ENCODE peak calls at places on chromosomes 12 and 14, in four cellular contexts. One of them, this sample, is unnamed.

GRCh38 chr12:2924019-2924418 is 33.3 kb downstream of the TULP3 start:
- DNase-seq in GM06990: no peak
- DNase-seq in epithelial cell of esophagus: peak; percentile 21
- DNase-seq in lower leg skin: no peak
- DNase-seq in this sample: no peak

GRCh38 chr12:104736307-104736706 is 221.8 kb downstream of the SLC41A2 start:
- DNase-seq in GM06990: no peak
- DNase-seq in lower leg skin: no peak
- DNase-seq in epithelial cell of esophagus: no peak
- DNase-seq in this sample: peak; percentile 63

GRCh38 chr14:33805593-33805992 is 145.3 kb downstream of the EGLN3 start:
- DNase-seq in epithelial cell of esophagus: no peak
- DNase-seq in lower leg skin: no peak
- DNase-seq in GM06990: no peak
- DNase-seq in this sample: no peak

GRCh38 chr12:67509987-67510386 is 138.6 kb upstream of the DYRK2 start:
- DNase-seq in epithelial cell of esophagus: no peak
- DNase-seq in GM06990: no peak
- DNase-seq in lower leg skin: no peak
- DNase-seq in this sample: no peak

GRCh38 chr14:48690349-48690748 is 895.8 kb downstream of the RPS29 start:
- DNase-seq in epithelial cell of esophagus: peak; percentile 1
- DNase-seq in GM06990: no peak
- DNase-seq in lower leg skin: no peak
- DNase-seq in this sample: no peak

GRCh38 chr12:42421844-42422779 is 96.1 kb downstream of the PPHLN1 start:
- DNase-seq in lower leg skin: no peak
- DNase-seq in GM06990: peak; percentile 39
- DNase-seq in epithelial cell of esophagus: no peak
- DNase-seq in this sample: peak; percentile 8

GRCh38 chr12:1859643-1860042 is 39.3 kb downstream of the LRTM2 start:
- DNase-seq in GM06990: no peak
- DNase-seq in lower leg skin: no peak
- DNase-seq in epithelial cell of esophagus: no peak
- DNase-seq in this sample: no peak

GRCh38 chr12:67364228-67364627 is 95.1 kb downstream of the CAND1 start:
- DNase-seq in epithelial cell of esophagus: no peak
- DNase-seq in GM06990: no peak
- DNase-seq in lower leg skin: no peak
- DNase-seq in this sample: no peak

GRCh38 chr12:63804746-63805145 is 25.0 kb downstream of the RXYLT1 start:
- DNase-seq in lower leg skin: no peak
- DNase-seq in GM06990: no peak
- DNase-seq in epithelial cell of esophagus: no peak
- DNase-seq in this sample: no peak

GRCh38 chr14:68561531-68562007 is 231.3 kb downstream of the ZFP36L1 start:
- DNase-seq in lower leg skin: no peak
- DNase-seq in epithelial cell of esophagus: no peak
- DNase-seq in GM06990: no peak
- DNase-seq in this sample: no peak

GRCh38 chr12:50201987-50202521 is 34.9 kb upstream of the CERS5 start:
- DNase-seq in GM06990: no peak
- DNase-seq in epithelial cell of esophagus: peak; percentile 83
- DNase-seq in lower leg skin: no peak
- DNase-seq in this sample: peak; percentile 95

GRCh38 chr12:114735011-114735410 is 51.0 kb upstream of the TBX3 start:
- DNase-seq in epithelial cell of esophagus: no peak
- DNase-seq in lower leg skin: no peak
- DNase-seq in GM06990: no peak
- DNase-seq in this sample: no peak

GRCh38 chr12:132070298-132070697 is 73.8 kb downstream of the DDX51 start:
- DNase-seq in lower leg skin: no peak
- DNase-seq in GM06990: no peak
- DNase-seq in epithelial cell of esophagus: no peak
- DNase-seq in this sample: no peak

GRCh38 chr14:88518592-88519512 is 36.0 kb downstream of the PTPN21 start:
- DNase-seq in epithelial cell of esophagus: peak; percentile 43
- DNase-seq in GM06990: no peak
- DNase-seq in lower leg skin: no peak
- DNase-seq in this sample: peak; percentile 26

GRCh38 chr12:40439771-40440492 is 215.1 kb downstream of the LRRK2 start:
- DNase-seq in GM06990: no peak
- DNase-seq in lower leg skin: no peak
- DNase-seq in epithelial cell of esophagus: peak; percentile 47
- DNase-seq in this sample: no peak

GRCh38 chr12:127060310-127060847 is 1206.6 kb upstream of the TMEM132C start:
- DNase-seq in epithelial cell of esophagus: no peak
- DNase-seq in lower leg skin: no peak
- DNase-seq in GM06990: no peak
- DNase-seq in this sample: no peak

GRCh38 chr14:104588066-104588857 is 8.7 kb downstream of the C14orf180 start:
- DNase-seq in epithelial cell of esophagus: no peak
- DNase-seq in lower leg skin: no peak
- DNase-seq in GM06990: no peak
- DNase-seq in this sample: no peak

GRCh38 chr12:64083285-64084210 is 138.5 kb downstream of the KICS2 start:
- DNase-seq in lower leg skin: peak; percentile 87
- DNase-seq in GM06990: no peak
- DNase-seq in epithelial cell of esophagus: peak; percentile 65
- DNase-seq in this sample: peak; percentile 68

GRCh38 chr12:131684015-131684725 is 26.7 kb upstream of the SFSWAP start:
- DNase-seq in lower leg skin: no peak
- DNase-seq in epithelial cell of esophagus: no peak
- DNase-seq in GM06990: no peak
- DNase-seq in this sample: no peak

GRCh38 chr12:98514984-98515367 is 414 bp upstream of the TMPO start:
- DNase-seq in lower leg skin: no peak
- DNase-seq in epithelial cell of esophagus: no peak
- DNase-seq in GM06990: no peak
- DNase-seq in this sample: no peak

GRCh38 chr12:130826151-130826801 is 12.8 kb downstream of the STX2 start:
- DNase-seq in lower leg skin: no peak
- DNase-seq in GM06990: no peak
- DNase-seq in epithelial cell of esophagus: peak; percentile 45
- DNase-seq in this sample: no peak

GRCh38 chr12:105100207-105100985 is 7.1 kb upstream of the WASHC4 start:
- DNase-seq in lower leg skin: no peak
- DNase-seq in epithelial cell of esophagus: peak; percentile 68
- DNase-seq in GM06990: no peak
- DNase-seq in this sample: no peak

GRCh38 chr12:94260717-94261116 is 112.3 kb downstream of the PLXNC1 start:
- DNase-seq in epithelial cell of esophagus: no peak
- DNase-seq in GM06990: no peak
- DNase-seq in lower leg skin: no peak
- DNase-seq in this sample: no peak

GRCh38 chr12:49811136-49811535 is 17.1 kb downstream of the NCKAP5L start:
- DNase-seq in GM06990: no peak
- DNase-seq in epithelial cell of esophagus: no peak
- DNase-seq in lower leg skin: no peak
- DNase-seq in this sample: no peak

GRCh38 chr12:124914392-124915248 is at the start of gene UBC:
- DNase-seq in epithelial cell of esophagus: peak; percentile 90
- DNase-seq in lower leg skin: peak; percentile 92
- DNase-seq in GM06990: peak; percentile 99
- DNase-seq in this sample: no peak

GRCh38 chr12:76866146-76866545 is 12.7 kb downstream of the CSRP2 start:
- DNase-seq in GM06990: no peak
- DNase-seq in lower leg skin: no peak
- DNase-seq in epithelial cell of esophagus: no peak
- DNase-seq in this sample: no peak
- H3K4me3 ChIP-seq in GM06990: no peak overlapping the region
- H3K4me3 ChIP-seq in lower leg skin: no peak overlapping the region
- H3K4me3 ChIP-seq in epithelial cell of esophagus: no peak overlapping the region
- H3K4me3 ChIP-seq in this sample: no peak overlapping the region

GRCh38 chr14:54555651-54556050 is 11.3 kb upstream of the SAMD4A start:
- DNase-seq in GM06990: no peak
- DNase-seq in lower leg skin: no peak
- DNase-seq in epithelial cell of esophagus: no peak
- DNase-seq in this sample: no peak
- TF ChIP-seq CTCF in GM06990: no peak
- TF ChIP-seq CTCF in lower leg skin: no peak
- TF ChIP-seq CTCF in epithelial cell of esophagus: no peak
- TF ChIP-seq CTCF in this sample: peak; percentile 26

GRCh38 chr12:48104531-48104930 is 1.3 kb downstream of the SENP1 start:
- DNase-seq in epithelial cell of esophagus: peak; percentile 68
- DNase-seq in GM06990: no peak
- DNase-seq in lower leg skin: no peak
- DNase-seq in this sample: no peak
- H3K4me3 ChIP-seq in epithelial cell of esophagus: peak overlapping the region; percentile 79
- H3K4me3 ChIP-seq in GM06990: peak overlapping the region; percentile 87
- H3K4me3 ChIP-seq in lower leg skin: no peak overlapping the region
- H3K4me3 ChIP-seq in this sample: peak overlapping the region; percentile 88

GRCh38 chr12:6753772-6754356 is 923 bp upstream of the MLF2 start:
- DNase-seq in lower leg skin: no peak
- DNase-seq in GM06990: no peak
- DNase-seq in epithelial cell of esophagus: no peak
- DNase-seq in this sample: no peak
- TF ChIP-seq CTCF in lower leg skin: no peak
- TF ChIP-seq CTCF in GM06990: peak; percentile 93
- TF ChIP-seq CTCF in epithelial cell of esophagus: peak; percentile 94
- TF ChIP-seq CTCF in this sample: peak; percentile 95

GRCh38 chr14:75278422-75279152 is at the start of gene FOS:
- DNase-seq in lower leg skin: peak; percentile 94
- DNase-seq in GM06990: peak; percentile 88
- DNase-seq in epithelial cell of esophagus: peak; percentile 94
- DNase-seq in this sample: no peak

GRCh38 chr14:75279739-75280447 is 1.3 kb downstream of the FOS start:
- DNase-seq in lower leg skin: no peak
- DNase-seq in epithelial cell of esophagus: no peak
- DNase-seq in GM06990: peak; percentile 20
- DNase-seq in this sample: no peak

GRCh38 chr14:75279153-75279738 is 618 bp downstream of the FOS start:
- DNase-seq in epithelial cell of esophagus: no peak
- DNase-seq in GM06990: peak; percentile 52
- DNase-seq in lower leg skin: peak; percentile 68
- DNase-seq in this sample: no peak

GRCh38 chr14:75277000-75277795 is 1.4 kb upstream of the FOS start:
- DNase-seq in epithelial cell of esophagus: peak; percentile 79
- DNase-seq in lower leg skin: peak; percentile 88
- DNase-seq in GM06990: peak; percentile 67
- DNase-seq in this sample: peak; percentile 82

DNA sequence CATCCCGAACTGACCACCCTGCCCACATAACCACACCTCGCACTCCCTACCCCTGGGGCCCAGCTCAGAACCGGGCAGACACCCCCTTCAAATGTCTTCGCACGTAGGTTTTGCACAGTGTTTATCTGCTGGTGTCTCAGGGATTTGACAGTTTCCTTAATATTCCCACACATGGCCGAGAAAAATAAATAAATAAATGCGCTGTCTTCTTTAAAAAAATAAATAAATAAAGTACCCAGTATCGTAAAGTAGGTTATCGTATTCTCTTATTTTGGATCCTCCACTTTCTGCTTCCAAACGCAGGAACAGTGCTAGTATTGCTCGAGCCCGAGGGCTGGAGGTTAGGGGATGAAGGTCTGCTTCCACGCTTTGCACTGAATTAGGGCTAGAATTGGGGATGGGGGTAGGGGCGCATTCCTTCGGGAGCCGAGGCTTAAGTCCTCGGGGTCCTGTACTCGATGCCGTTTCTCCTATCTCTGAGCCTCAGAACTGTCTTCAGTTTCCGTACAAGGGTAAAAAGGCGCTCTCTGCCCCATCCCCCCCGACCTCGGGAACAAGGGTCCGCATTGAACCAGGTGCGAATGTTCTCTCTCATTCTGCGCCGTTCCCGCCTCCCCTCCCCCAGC is 719 bp upstream of the FOS start:
- DNase-seq in lower leg skin: no peak
- DNase-seq in epithelial cell of esophagus: no peak
- DNase-seq in GM06990: no peak
- DNase-seq in this sample: no peak
- H3K4me3 ChIP-seq in lower leg skin: peak overlapping the region; percentile 65
- H3K4me3 ChIP-seq in epithelial cell of esophagus: peak overlapping the region; percentile 79
- H3K4me3 ChIP-seq in GM06990: peak overlapping the region; percentile 62
- H3K4me3 ChIP-seq in this sample: peak overlapping the region; percentile 87

GRCh38 chr14:96100171-96101064 is 61.3 kb downstream of the C14orf132 start:
- DNase-seq in GM06990: peak; percentile 34
- DNase-seq in lower leg skin: peak; percentile 66
- DNase-seq in epithelial cell of esophagus: peak; percentile 72
- DNase-seq in this sample: no peak
- TF ChIP-seq CTCF in GM06990: peak; percentile 97
- TF ChIP-seq CTCF in lower leg skin: peak; percentile 31
- TF ChIP-seq CTCF in epithelial cell of esophagus: peak; percentile 82
- TF ChIP-seq CTCF in this sample: peak; percentile 95

GRCh38 chr12:123115409-123116111 is 35.3 kb downstream of the PITPNM2 start:
- DNase-seq in GM06990: peak; percentile 29
- DNase-seq in epithelial cell of esophagus: peak; percentile 47
- DNase-seq in lower leg skin: peak; percentile 78
- DNase-seq in this sample: peak; percentile 89
- H3K4me3 ChIP-seq in GM06990: no peak overlapping the region
- H3K4me3 ChIP-seq in epithelial cell of esophagus: no peak overlapping the region
- H3K4me3 ChIP-seq in lower leg skin: no peak overlapping the region
- H3K4me3 ChIP-seq in this sample: no peak overlapping the region